ENCODE peak calls at places on chromosomes 5 and 9, in six cellular contexts. S is WTC11; C is ELF-1; X is PC-9; B is stimulated activated naive CD8-positive, alpha-beta T cell treated with anti-CD3 and anti-CD28 coated beads, Interleukin-15, Interleukin-2, amounts not matched to agents 100 U/mL and 50 U/mL, for 24 hours; Z is D341Med. N is an unnamed sample.

GRCh38 chr5:168047043-168047668 is 244.3 kb upstream of the WWC1 start:
- DNase-seq in C (peak; percentile 82), Z (peak; percentile 78), X (peak; percentile 47), B (peak; percentile 3), S (peak; percentile 72), N (peak; percentile 88)

GRCh38 chr9:72858089-72858912 is 94.6 kb downstream of the ALDH1A1 start:
- DNase-seq in S (no peak), C (peak; percentile 32), X (peak; percentile 53), Z (no peak), B (no peak), N (peak; percentile 79)

GRCh38 chr9:82115900-82116299 is 127.3 kb downstream of the SPATA31D1 start:
- DNase-seq in S (no peak), B (no peak), X (no peak), Z (no peak), C (no peak), N (no peak)

GRCh38 chr5:42944989-42945388 is 95.1 kb downstream of the ANXA2R start:
- DNase-seq in X (peak; percentile 76), B (no peak), S (no peak), Z (no peak), C (peak; percentile 34), N (peak; percentile 89)

GRCh38 chr5:169934990-169935389 is 45.3 kb downstream of the INSYN2B start:
- DNase-seq in C (no peak), S (no peak), B (no peak), X (no peak), Z (no peak), N (no peak)

GRCh38 chr9:126337690-126338426 is 11.2 kb downstream of the MVB12B start:
- DNase-seq in C (peak; percentile 59), Z (peak; percentile 25), B (no peak), S (no peak), X (no peak), N (no peak)

GRCh38 chr5:119302916-119303897 is 52.6 kb upstream of the TNFAIP8 start:
- DNase-seq in C (no peak), X (peak; percentile 60), Z (no peak), B (no peak), S (no peak), N (peak; percentile 66)

GRCh38 chr5:106822851-106823250 is 847.9 kb downstream of the EFNA5 start:
- DNase-seq in X (no peak), B (no peak), Z (no peak), S (no peak), C (no peak), N (no peak)

GRCh38 chr9:5630038-5630507 is 1.2 kb downstream of the RIC1 start:
- DNase-seq in B (no peak), C (no peak), S (no peak), Z (no peak), X (no peak), N (no peak)

GRCh38 chr5:169218176-169218575 is 82.8 kb downstream of the SLIT3 start:
- DNase-seq in C (peak; percentile 67), S (no peak), X (no peak), Z (no peak), B (no peak), N (peak; percentile 74)

GRCh38 chr5:181114844-181115778 is 15.9 kb downstream of the OR2V1 start:
- DNase-seq in B (no peak), Z (peak; percentile 10), X (peak; percentile 46), C (peak; percentile 69), S (peak; percentile 51), N (peak; percentile 83)

GRCh38 chr5:58818515-58818914 is 235.6 kb downstream of the RAB3C start:
- DNase-seq in X (no peak), B (no peak), Z (peak; percentile 51), C (no peak), S (no peak), N (no peak)

GRCh38 chr5:143585970-143586369 is 182.5 kb upstream of the NR3C1 start:
- DNase-seq in X (no peak), Z (no peak), S (no peak), C (no peak), B (no peak), N (no peak)

GRCh38 chr5:130168211-130168610 is 263.9 kb downstream of the CHSY3 start:
- DNase-seq in Z (no peak), B (no peak), S (no peak), X (no peak), C (no peak), N (no peak)

GRCh38 chr5:9776525-9776924 is 146.4 kb upstream of the TAS2R1 start:
- DNase-seq in X (no peak), B (no peak), S (no peak), Z (no peak), C (no peak), N (peak; percentile 55)

GRCh38 chr5:52859619-52860018 is 71.9 kb downstream of the ITGA1 start:
- DNase-seq in S (no peak), Z (no peak), C (no peak), X (no peak), B (no peak), N (peak; percentile 73)

GRCh38 chr9:16154570-16155078 is 601.8 kb downstream of the CCDC171 start:
- DNase-seq in X (peak; percentile 32), S (peak; percentile 79), C (peak; percentile 88), Z (peak; percentile 83), B (peak; percentile 68), N (peak; percentile 94)

GRCh38 chr9:122111413-122112085 is 18.4 kb upstream of the TTLL11 start:
- DNase-seq in C (no peak), Z (no peak), S (no peak), X (no peak), B (no peak), N (no peak)

GRCh38 chr9:90919883-90920282 is 118.3 kb downstream of the SYK start:
- DNase-seq in Z (no peak), B (no peak), S (no peak), X (no peak), C (no peak), N (no peak)

GRCh38 chr5:75571547-75571946 is 39.7 kb upstream of the ANKDD1B start:
- DNase-seq in Z (no peak), X (no peak), B (no peak), S (no peak), C (no peak), N (no peak)

GRCh38 chr5:149782018-149782899 is 52.1 kb downstream of the PPARGC1B start:
- DNase-seq in Z (no peak), X (no peak), S (no peak), C (no peak), B (no peak), N (no peak)

GRCh38 chr9:131423171-131423581 is 29.3 kb downstream of the PRRC2B start:
- DNase-seq in X (peak; percentile 66), Z (peak; percentile 67), B (no peak), C (peak; percentile 84), S (peak; percentile 70), N (peak; percentile 95)

GRCh38 chr9:75457474-75458011 is 369.2 kb downstream of the OSTF1 start:
- DNase-seq in B (no peak), Z (no peak), S (no peak), C (no peak), X (no peak), N (no peak)

GRCh38 chr9:26856413-26857032 is 36.1 kb downstream of the CAAP1 start:
- DNase-seq in Z (peak; percentile 63), X (no peak), B (no peak), S (peak; percentile 46), C (peak; percentile 63), N (peak; percentile 71)

GRCh38 chr5:119966028-119966427 is 336.7 kb downstream of the FAM170A start:
- DNase-seq in Z (no peak), X (no peak), B (no peak), S (no peak), C (no peak), N (no peak)

GRCh38 chr9:27572918-27573698 is at the start of gene C9orf72:
- DNase-seq in X (peak; percentile 66), S (peak; percentile 75), B (peak; percentile 86), Z (peak; percentile 93), C (peak; percentile 77), N (no peak)

GRCh38 chr5:132001647-132002561 is 9.6 kb downstream of the ACSL6 start:
- DNase-seq in S (no peak), Z (no peak), X (peak; percentile 58), C (no peak), B (no peak), N (peak; percentile 84)

GRCh38 chr9:74078647-74079046 is 418.5 kb upstream of the RORB start:
- DNase-seq in B (no peak), Z (no peak), X (peak; percentile 3), S (no peak), C (peak; percentile 6), N (peak; percentile 64)

N was measured in islet precursor cell.